ENCODE peak calls at places on chromosomes 3 and 15, in six cellular contexts. H is cardiac muscle cell; D is right lobe of liver; Y is IMR-90; R is CD4-positive, alpha-beta memory T cell; P is GM12864. J is an unnamed sample.
A peak's percentile ranks its signal among the peaks of the same experiment; 100 is the strongest.

GRCh38 chr3:136750209-136750921 is 1.8 kb downstream of the STAG1 start:
- DNase-seq in H (no peak), D (no peak), Y (no peak), R (no peak), P (no peak), J (peak; percentile 30)

GRCh38 chr15:57213783-57214366 is 162.4 kb upstream of the CGNL1 start:
- DNase-seq in H (peak; percentile 77), D (no peak), Y (peak; percentile 67), R (no peak), P (no peak), J (no peak)

GRCh38 chr15:68205949-68206539 is 912 bp upstream of the CALML4 start:
- DNase-seq in H (no peak), D (peak; percentile 74), Y (no peak), R (no peak), P (no peak), J (peak; percentile 90)

GRCh38 chr3:147256739-147257138 is 149.6 kb downstream of the ZIC4 start:
- DNase-seq in H (no peak), D (no peak), Y (no peak), R (no peak), P (no peak), J (no peak)

GRCh38 chr15:25805006-25805405 is 58.1 kb downstream of the ATP10A start:
- DNase-seq in H (no peak), D (no peak), Y (no peak), R (no peak), P (no peak), J (no peak)

GRCh38 chr15:73270366-73271097 is 98.2 kb downstream of the HCN4 start:
- DNase-seq in H (no peak), D (no peak), Y (no peak), R (no peak), P (no peak), J (no peak)

GRCh38 chr3:182848906-182849305 is 55.6 kb downstream of the ATP11B start:
- DNase-seq in H (no peak), D (no peak), Y (no peak), R (no peak), P (no peak), J (no peak)

GRCh38 chr3:188326968-188327367 is 173.0 kb downstream of the LPP start:
- DNase-seq in H (peak; percentile 79), D (no peak), Y (peak; percentile 26), R (no peak), P (no peak), J (no peak)

GRCh38 chr3:54830658-54831057 is 97.2 kb downstream of the LRTM1 start:
- DNase-seq in H (peak; percentile 6), D (no peak), Y (peak; percentile 36), R (no peak), P (peak; percentile 8), J (no peak)

GRCh38 chr3:143363276-143363675 is 243.7 kb downstream of the CHST2 start:
- DNase-seq in H (peak; percentile 80), D (no peak), Y (no peak), R (peak; percentile 7), P (no peak), J (no peak)

GRCh38 chr15:71332605-71333004 is 217.3 kb downstream of the THSD4 start:
- DNase-seq in H (no peak), D (no peak), Y (peak; percentile 89), R (no peak), P (no peak), J (no peak)

GRCh38 chr3:64454179-64454578 is 228.9 kb upstream of the PRICKLE2 start:
- DNase-seq in H (peak; percentile 85), D (no peak), Y (peak; percentile 85), R (no peak), P (no peak), J (no peak)

GRCh38 chr3:190605385-190605784 is 91.5 kb downstream of the IL1RAP start:
- DNase-seq in H (no peak), D (no peak), Y (no peak), R (no peak), P (no peak), J (no peak)

GRCh38 chr15:67321352-67321751 is 66.8 kb downstream of the IQCH start:
- DNase-seq in H (no peak), D (no peak), Y (no peak), R (no peak), P (no peak), J (no peak)

GRCh38 chr3:180335056-180335455 is 266.9 kb upstream of the TTC14 start:
- DNase-seq in H (no peak), D (no peak), Y (no peak), R (no peak), P (no peak), J (no peak)

GRCh38 chr15:79310985-79311900 is at the start of gene TMED3:
- DNase-seq in H (peak; percentile 90), D (peak; percentile 67), Y (peak; percentile 88), R (peak; percentile 82), P (peak; percentile 73), J (peak; percentile 80)

GRCh38 chr3:167733961-167734497 is 663 bp downstream of the PDCD10 start:
- DNase-seq in H (peak; percentile 15), D (no peak), Y (peak; percentile 3), R (no peak), P (peak; percentile 7), J (peak; percentile 31)

GRCh38 chr15:50883903-50884302 is 24.6 kb upstream of the AP4E1 start:
- DNase-seq in H (peak; percentile 65), D (no peak), Y (peak; percentile 46), R (no peak), P (peak; percentile 64), J (no peak)

GRCh38 chr3:11919390-11919789 is 72.7 kb upstream of the TAMM41 start:
- DNase-seq in H (no peak), D (no peak), Y (no peak), R (no peak), P (no peak), J (no peak)

GRCh38 chr3:88058322-88058592 is 548 bp downstream of the CGGBP1 start:
- DNase-seq in H (no peak), D (no peak), Y (no peak), R (no peak), P (no peak), J (no peak)

GRCh38 chr15:47987908-47988532 is 132.8 kb upstream of the SLC24A5 start:
- DNase-seq in H (peak; percentile 81), D (no peak), Y (peak; percentile 70), R (peak; percentile 2), P (peak; percentile 47), J (no peak)

DNA sequence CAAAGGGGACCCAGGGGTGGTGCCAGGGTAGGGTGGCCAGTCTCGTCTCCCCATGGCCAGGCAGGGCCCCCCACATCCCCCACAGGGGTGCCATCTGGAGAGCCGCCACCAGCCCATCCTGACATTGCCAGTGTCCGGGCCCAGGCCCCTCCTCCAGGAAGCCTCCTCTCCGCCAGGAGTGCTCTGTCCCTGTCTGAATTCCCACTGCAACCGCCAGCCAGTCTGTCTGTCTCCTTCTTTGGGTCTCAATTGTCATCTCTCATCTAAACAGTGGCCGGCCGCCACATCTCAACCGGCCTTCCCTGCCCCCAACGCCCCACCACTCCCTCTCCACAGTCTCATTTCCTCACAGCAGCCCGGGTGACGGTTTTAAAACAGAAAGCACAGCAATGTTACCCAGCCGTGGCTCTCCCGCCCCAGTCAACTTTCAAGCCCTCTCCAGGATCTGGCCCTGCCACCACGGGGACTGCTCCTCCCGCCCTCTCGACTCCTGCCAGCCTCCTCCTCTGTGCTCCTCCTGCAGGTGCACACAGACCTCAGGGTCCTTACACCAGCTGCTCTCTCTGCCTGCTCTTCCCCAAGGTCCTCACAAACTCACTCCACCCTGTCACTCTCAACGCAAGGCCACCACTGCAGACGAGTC is 57.0 kb downstream of the IQSEC1 start:
- DNase-seq in H (no peak), D (peak; percentile 61), Y (no peak), R (peak; percentile 67), P (peak; percentile 75), J (peak; percentile 69)
- H3K4me3 ChIP-seq in H (no peak overlapping the region), D (no peak overlapping the region), Y (no peak overlapping the region), R (peak overlapping the region; percentile 70), P (peak overlapping the region; percentile 54), J (no peak overlapping the region)

GRCh38 chr3:178508443-178508825 is 27.8 kb upstream of the KCNMB2 start:
- DNase-seq in H (no peak), D (no peak), Y (no peak), R (no peak), P (no peak), J (no peak)
- H3K4me3 ChIP-seq in H (no peak overlapping the region), D (no peak overlapping the region), Y (no peak overlapping the region), R (no peak overlapping the region), P (no peak overlapping the region), J (no peak overlapping the region)

GRCh38 chr3:57592306-57592705 is 4.8 kb downstream of the ARF4 start:
- DNase-seq in H (no peak), D (no peak), Y (no peak), R (no peak), P (no peak), J (no peak)
- H3K4me3 ChIP-seq in H (no peak overlapping the region), D (no peak overlapping the region), Y (no peak overlapping the region), R (no peak overlapping the region), P (no peak overlapping the region), J (no peak overlapping the region)

DNA sequence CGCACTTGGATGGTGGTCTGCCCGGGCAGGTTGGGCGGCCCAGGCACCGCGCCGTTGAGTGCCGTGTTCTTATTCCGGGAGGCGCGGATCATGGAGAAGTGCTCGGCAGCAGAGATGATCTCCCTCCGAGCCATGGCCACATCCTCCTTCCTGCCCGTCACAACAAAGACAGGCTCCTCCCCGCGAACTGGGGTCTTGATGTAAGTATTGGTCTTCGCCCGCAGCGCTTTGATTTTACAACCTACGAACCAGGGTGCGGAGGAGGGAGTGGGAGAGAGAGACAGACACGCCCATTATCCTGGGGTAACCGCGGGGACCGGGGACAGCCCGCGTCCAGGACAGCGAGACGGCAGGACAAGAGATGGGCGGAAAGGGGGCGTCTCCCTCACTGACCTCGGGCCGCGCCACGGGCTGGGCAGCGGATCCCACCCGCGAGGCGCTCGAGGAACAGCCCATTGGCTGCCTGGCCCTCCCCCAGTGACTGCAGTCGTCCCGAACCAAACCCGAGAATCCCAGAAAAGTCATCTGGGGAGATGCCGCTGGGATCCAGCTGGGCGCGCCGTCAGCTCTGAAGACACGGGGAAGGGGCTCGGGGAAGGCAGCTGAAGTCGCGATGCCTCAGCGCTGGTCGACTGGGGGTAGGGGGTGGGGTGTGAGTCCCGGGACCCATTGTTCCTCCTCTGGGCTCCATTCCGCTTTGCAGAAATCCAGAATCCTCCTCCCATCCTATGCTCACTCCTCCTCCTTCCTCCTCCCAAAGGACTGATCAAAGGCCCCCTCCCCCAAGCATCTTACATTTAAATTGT is 1.2 kb downstream of the MEX3B start:
- DNase-seq in H (peak; percentile 68), D (peak; percentile 41), Y (peak; percentile 81), R (peak; percentile 31), P (no peak), J (peak; percentile 55)
- H3K4me3 ChIP-seq in H (peak overlapping the region; percentile 88), D (peak overlapping the region; percentile 84), Y (peak overlapping the region; percentile 92), R (peak overlapping the region; percentile 54), P (peak overlapping the region; percentile 55), J (no peak overlapping the region)

GRCh38 chr3:151169700-151170224 is 33.3 kb downstream of the GPR171 start:
- DNase-seq in H (peak; percentile 31), D (peak; percentile 43), Y (no peak), R (no peak), P (no peak), J (peak; percentile 55)

GRCh38 chr3:151169262-151169661 is 33.8 kb downstream of the GPR171 start:
- DNase-seq in H (peak; percentile 10), D (no peak), Y (peak; percentile 4), R (no peak), P (no peak), J (no peak)

GRCh38 chr3:151168269-151169094 is 34.5 kb downstream of the GPR171 start:
- DNase-seq in H (peak; percentile 72), D (peak; percentile 89), Y (peak; percentile 67), R (peak; percentile 70), P (no peak), J (peak; percentile 94)

GRCh38 chr3:151175952-151176351 is 27.1 kb downstream of the GPR171 start:
- DNase-seq in H (no peak), D (no peak), Y (no peak), R (no peak), P (no peak), J (no peak)

GRCh38 chr3:151171145-151171544 is 31.9 kb downstream of the GPR171 start:
- DNase-seq in H (no peak), D (no peak), Y (peak; percentile 27), R (peak; percentile 45), P (peak; percentile 16), J (no peak)
- H3K4me3 ChIP-seq in H (no peak overlapping the region), D (no peak overlapping the region), Y (no peak overlapping the region), R (peak overlapping the region; percentile 0), P (no peak overlapping the region), J (no peak overlapping the region)

J was measured in mucosa of descending colon.